ENCODE peak calls at places on chromosomes 1 and 21, in eight cellular contexts. One of them, this sample, is unnamed. For H3K36me3, the result is how much of the 10 kb centered on the place peaks cover.

GRCh38 chr1:106515375-106515774 is 541.1 kb upstream of the PRMT6 start:
- DNase-seq in ovary: no peak
- DNase-seq in GM23248: no peak
- DNase-seq in hepatocyte: no peak
- DNase-seq in brain microvascular endothelial cell: no peak
- DNase-seq in naive thymus-derived CD4-positive, alpha-beta T cell: no peak
- DNase-seq in PC-3: peak
- DNase-seq in heart right ventricle: no peak
- DNase-seq in this sample: no peak

GRCh38 chr1:34721241-34721640 is 33.6 kb upstream of the GJB5 start:
- DNase-seq in heart right ventricle: no peak
- DNase-seq in GM23248: no peak
- DNase-seq in brain microvascular endothelial cell: no peak
- DNase-seq in naive thymus-derived CD4-positive, alpha-beta T cell: no peak
- DNase-seq in ovary: no peak
- DNase-seq in hepatocyte: no peak
- DNase-seq in PC-3: no peak
- DNase-seq in this sample: no peak

GRCh38 chr1:220528679-220529529 is 968 bp downstream of the MARK1 start:
- DNase-seq in ovary: no peak
- DNase-seq in naive thymus-derived CD4-positive, alpha-beta T cell: no peak
- DNase-seq in hepatocyte: peak
- DNase-seq in heart right ventricle: peak
- DNase-seq in brain microvascular endothelial cell: no peak
- DNase-seq in PC-3: no peak
- DNase-seq in GM23248: peak
- DNase-seq in this sample: peak

GRCh38 chr1:52636701-52637695 is 4.0 kb downstream of the SHISAL2A start:
- DNase-seq in hepatocyte: no peak
- DNase-seq in PC-3: no peak
- DNase-seq in naive thymus-derived CD4-positive, alpha-beta T cell: peak
- DNase-seq in GM23248: no peak
- DNase-seq in brain microvascular endothelial cell: no peak
- DNase-seq in ovary: no peak
- DNase-seq in heart right ventricle: no peak
- DNase-seq in this sample: no peak

GRCh38 chr1:24639881-24640280 is 3.2 kb upstream of the SRRM1 start:
- DNase-seq in naive thymus-derived CD4-positive, alpha-beta T cell: no peak
- DNase-seq in hepatocyte: no peak
- DNase-seq in brain microvascular endothelial cell: no peak
- DNase-seq in ovary: no peak
- DNase-seq in heart right ventricle: no peak
- DNase-seq in GM23248: no peak
- DNase-seq in PC-3: peak
- DNase-seq in this sample: no peak

GRCh38 chr21:42238185-42238934 is 19.4 kb downstream of the ABCG1 start:
- DNase-seq in naive thymus-derived CD4-positive, alpha-beta T cell: peak
- DNase-seq in brain microvascular endothelial cell: no peak
- DNase-seq in PC-3: no peak
- DNase-seq in GM23248: no peak
- DNase-seq in hepatocyte: no peak
- DNase-seq in ovary: no peak
- DNase-seq in heart right ventricle: no peak
- DNase-seq in this sample: no peak

GRCh38 chr1:208757846-208758245 is 513.7 kb upstream of the PLXNA2 start:
- DNase-seq in hepatocyte: no peak
- DNase-seq in ovary: no peak
- DNase-seq in GM23248: peak
- DNase-seq in brain microvascular endothelial cell: no peak
- DNase-seq in naive thymus-derived CD4-positive, alpha-beta T cell: no peak
- DNase-seq in heart right ventricle: no peak
- DNase-seq in PC-3: peak
- DNase-seq in this sample: no peak

GRCh38 chr1:230066466-230067404 is at the start of gene GALNT2:
- DNase-seq in ovary: peak
- DNase-seq in naive thymus-derived CD4-positive, alpha-beta T cell: peak
- DNase-seq in PC-3: peak
- DNase-seq in GM23248: peak
- DNase-seq in hepatocyte: peak
- DNase-seq in heart right ventricle: peak
- DNase-seq in brain microvascular endothelial cell: peak
- DNase-seq in this sample: peak

GRCh38 chr1:116569776-116570357 is 959 bp downstream of the CD58 start:
- DNase-seq in hepatocyte: peak
- DNase-seq in PC-3: peak
- DNase-seq in ovary: peak
- DNase-seq in GM23248: peak
- DNase-seq in brain microvascular endothelial cell: no peak
- DNase-seq in naive thymus-derived CD4-positive, alpha-beta T cell: peak
- DNase-seq in heart right ventricle: peak
- DNase-seq in this sample: no peak

GRCh38 chr1:231040019-231040799 is at the start of gene FAM89A:
- DNase-seq in ovary: peak
- DNase-seq in naive thymus-derived CD4-positive, alpha-beta T cell: peak
- DNase-seq in brain microvascular endothelial cell: no peak
- DNase-seq in hepatocyte: peak
- DNase-seq in heart right ventricle: peak
- DNase-seq in GM23248: peak
- DNase-seq in PC-3: peak
- DNase-seq in this sample: peak

GRCh38 chr1:119544165-119544762 is 37.3 kb downstream of the HSD3B1 start:
- DNase-seq in hepatocyte: no peak
- DNase-seq in heart right ventricle: no peak
- DNase-seq in PC-3: peak
- DNase-seq in naive thymus-derived CD4-positive, alpha-beta T cell: no peak
- DNase-seq in ovary: no peak
- DNase-seq in GM23248: no peak
- DNase-seq in brain microvascular endothelial cell: no peak
- DNase-seq in this sample: no peak

GRCh38 chr1:8794605-8795004 is 22.8 kb downstream of the RERE start:
- DNase-seq in naive thymus-derived CD4-positive, alpha-beta T cell: no peak
- DNase-seq in PC-3: peak
- DNase-seq in heart right ventricle: no peak
- DNase-seq in GM23248: no peak
- DNase-seq in ovary: no peak
- DNase-seq in brain microvascular endothelial cell: no peak
- DNase-seq in hepatocyte: no peak
- DNase-seq in this sample: no peak

GRCh38 chr1:218867941-218868656 is 305.6 kb upstream of the LYPLAL1 start:
- DNase-seq in brain microvascular endothelial cell: peak
- DNase-seq in GM23248: no peak
- DNase-seq in hepatocyte: no peak
- DNase-seq in ovary: no peak
- DNase-seq in PC-3: no peak
- DNase-seq in heart right ventricle: no peak
- DNase-seq in naive thymus-derived CD4-positive, alpha-beta T cell: no peak
- DNase-seq in this sample: no peak

GRCh38 chr1:30446508-30446907 is 276.9 kb downstream of the MATN1 start:
- DNase-seq in PC-3: no peak
- DNase-seq in heart right ventricle: no peak
- DNase-seq in ovary: no peak
- DNase-seq in GM23248: no peak
- DNase-seq in hepatocyte: no peak
- DNase-seq in brain microvascular endothelial cell: no peak
- DNase-seq in naive thymus-derived CD4-positive, alpha-beta T cell: no peak
- DNase-seq in this sample: no peak

GRCh38 chr1:53545663-53546408 is 86.6 kb downstream of the DMRTB1 start:
- DNase-seq in GM23248: peak
- DNase-seq in PC-3: no peak
- DNase-seq in hepatocyte: no peak
- DNase-seq in naive thymus-derived CD4-positive, alpha-beta T cell: no peak
- DNase-seq in ovary: no peak
- DNase-seq in brain microvascular endothelial cell: no peak
- DNase-seq in heart right ventricle: peak
- DNase-seq in this sample: no peak

GRCh38 chr1:155960081-155960745 is 18.1 kb downstream of the ARHGEF2 start:
- DNase-seq in hepatocyte: no peak
- DNase-seq in ovary: no peak
- DNase-seq in PC-3: peak
- DNase-seq in naive thymus-derived CD4-positive, alpha-beta T cell: no peak
- DNase-seq in GM23248: peak
- DNase-seq in brain microvascular endothelial cell: no peak
- DNase-seq in heart right ventricle: no peak
- DNase-seq in this sample: no peak
- H3K36me3 ChIP-seq in hepatocyte: under half
- H3K36me3 ChIP-seq in ovary: under half
- H3K36me3 ChIP-seq in PC-3: half or more
- H3K36me3 ChIP-seq in naive thymus-derived CD4-positive, alpha-beta T cell: half or more
- H3K36me3 ChIP-seq in GM23248: half or more
- H3K36me3 ChIP-seq in brain microvascular endothelial cell: half or more
- H3K36me3 ChIP-seq in heart right ventricle: half or more
- H3K36me3 ChIP-seq in this sample: half or more

DNA sequence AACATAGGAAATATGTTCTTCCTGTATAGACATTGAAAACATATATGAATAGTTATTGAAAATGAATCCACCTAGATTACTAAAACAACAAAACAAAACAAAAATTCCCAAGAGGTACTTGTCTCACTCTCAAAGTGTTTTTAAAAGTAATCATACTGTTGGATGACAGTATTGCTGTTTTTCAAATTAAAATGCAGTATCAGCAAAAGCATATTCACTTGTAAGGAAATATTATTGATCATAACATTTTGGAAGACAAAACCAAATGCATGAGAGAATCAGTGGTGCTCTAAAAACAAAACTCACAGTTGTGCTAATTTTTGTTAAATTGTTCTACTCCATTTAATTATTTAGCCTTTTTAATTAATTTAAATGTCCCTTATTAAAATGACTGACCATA is 131.0 kb downstream of the COL11A1 start:
- DNase-seq in heart right ventricle: no peak
- DNase-seq in naive thymus-derived CD4-positive, alpha-beta T cell: no peak
- DNase-seq in ovary: no peak
- DNase-seq in PC-3: no peak
- DNase-seq in hepatocyte: no peak
- DNase-seq in GM23248: no peak
- DNase-seq in brain microvascular endothelial cell: no peak
- DNase-seq in this sample: no peak
- H3K4me3 ChIP-seq in heart right ventricle: no peak
- H3K4me3 ChIP-seq in naive thymus-derived CD4-positive, alpha-beta T cell: no peak
- H3K4me3 ChIP-seq in ovary: no peak
- H3K4me3 ChIP-seq in PC-3: no peak
- H3K4me3 ChIP-seq in hepatocyte: no peak
- H3K4me3 ChIP-seq in GM23248: no peak
- H3K4me3 ChIP-seq in brain microvascular endothelial cell: no peak
- H3K4me3 ChIP-seq in this sample: no peak

GRCh38 chr1:15158506-15159165 is 5.1 kb downstream of the TMEM51 start:
- DNase-seq in naive thymus-derived CD4-positive, alpha-beta T cell: no peak
- DNase-seq in hepatocyte: peak
- DNase-seq in GM23248: peak
- DNase-seq in ovary: no peak
- DNase-seq in brain microvascular endothelial cell: peak
- DNase-seq in PC-3: peak
- DNase-seq in heart right ventricle: no peak
- DNase-seq in this sample: no peak

GRCh38 chr1:15155191-15155590 is 1.6 kb downstream of the TMEM51 start:
- DNase-seq in hepatocyte: no peak
- DNase-seq in GM23248: no peak
- DNase-seq in PC-3: no peak
- DNase-seq in naive thymus-derived CD4-positive, alpha-beta T cell: no peak
- DNase-seq in brain microvascular endothelial cell: no peak
- DNase-seq in heart right ventricle: no peak
- DNase-seq in ovary: no peak
- DNase-seq in this sample: no peak

GRCh38 chr1:15155760-15156743 is 2.5 kb downstream of the TMEM51 start:
- DNase-seq in hepatocyte: no peak
- DNase-seq in brain microvascular endothelial cell: no peak
- DNase-seq in PC-3: no peak
- DNase-seq in naive thymus-derived CD4-positive, alpha-beta T cell: no peak
- DNase-seq in GM23248: no peak
- DNase-seq in ovary: peak
- DNase-seq in heart right ventricle: no peak
- DNase-seq in this sample: no peak

GRCh38 chr1:15157524-15158399 is 4.2 kb downstream of the TMEM51 start:
- DNase-seq in naive thymus-derived CD4-positive, alpha-beta T cell: no peak
- DNase-seq in ovary: no peak
- DNase-seq in PC-3: no peak
- DNase-seq in heart right ventricle: no peak
- DNase-seq in hepatocyte: no peak
- DNase-seq in brain microvascular endothelial cell: no peak
- DNase-seq in GM23248: no peak
- DNase-seq in this sample: no peak

DNA sequence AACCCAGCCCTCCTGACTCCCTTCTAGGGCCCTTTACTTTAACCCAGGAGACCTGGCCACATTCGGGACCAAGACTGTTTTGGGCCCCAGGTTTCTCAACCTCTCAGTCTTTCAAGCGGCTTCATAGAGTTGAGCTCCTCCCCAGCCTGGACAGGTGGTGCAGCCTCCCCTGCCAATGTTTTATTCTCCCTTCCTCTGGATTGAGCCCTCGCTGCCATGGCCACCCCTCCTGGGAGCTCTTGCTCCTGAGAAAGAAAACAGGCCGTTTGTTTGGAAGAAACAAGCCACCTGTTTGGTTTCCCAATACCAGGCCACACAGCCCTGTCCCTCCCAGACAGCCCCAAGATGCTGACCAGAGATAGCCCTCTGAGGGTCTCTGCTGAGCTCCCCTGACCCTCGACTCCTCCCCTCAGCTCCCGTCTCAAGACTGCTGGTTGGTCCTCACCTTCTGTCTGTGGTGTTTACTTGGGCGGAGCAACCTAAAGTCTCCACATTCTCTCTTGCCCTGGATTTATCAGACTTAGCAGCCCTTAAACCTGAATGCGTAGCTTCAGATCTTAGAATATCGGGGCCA is 3.3 kb downstream of the TMEM51 start:
- DNase-seq in GM23248: no peak
- DNase-seq in hepatocyte: no peak
- DNase-seq in PC-3: no peak
- DNase-seq in heart right ventricle: no peak
- DNase-seq in naive thymus-derived CD4-positive, alpha-beta T cell: no peak
- DNase-seq in ovary: no peak
- DNase-seq in brain microvascular endothelial cell: no peak
- DNase-seq in this sample: no peak
- H3K27ac ChIP-seq in GM23248: no peak
- H3K27ac ChIP-seq in hepatocyte: peak
- H3K27ac ChIP-seq in PC-3: no peak
- H3K27ac ChIP-seq in heart right ventricle: no peak
- H3K27ac ChIP-seq in naive thymus-derived CD4-positive, alpha-beta T cell: no peak
- H3K27ac ChIP-seq in ovary: peak
- H3K27ac ChIP-seq in brain microvascular endothelial cell: no peak
- H3K27ac ChIP-seq in this sample: no peak

DNA sequence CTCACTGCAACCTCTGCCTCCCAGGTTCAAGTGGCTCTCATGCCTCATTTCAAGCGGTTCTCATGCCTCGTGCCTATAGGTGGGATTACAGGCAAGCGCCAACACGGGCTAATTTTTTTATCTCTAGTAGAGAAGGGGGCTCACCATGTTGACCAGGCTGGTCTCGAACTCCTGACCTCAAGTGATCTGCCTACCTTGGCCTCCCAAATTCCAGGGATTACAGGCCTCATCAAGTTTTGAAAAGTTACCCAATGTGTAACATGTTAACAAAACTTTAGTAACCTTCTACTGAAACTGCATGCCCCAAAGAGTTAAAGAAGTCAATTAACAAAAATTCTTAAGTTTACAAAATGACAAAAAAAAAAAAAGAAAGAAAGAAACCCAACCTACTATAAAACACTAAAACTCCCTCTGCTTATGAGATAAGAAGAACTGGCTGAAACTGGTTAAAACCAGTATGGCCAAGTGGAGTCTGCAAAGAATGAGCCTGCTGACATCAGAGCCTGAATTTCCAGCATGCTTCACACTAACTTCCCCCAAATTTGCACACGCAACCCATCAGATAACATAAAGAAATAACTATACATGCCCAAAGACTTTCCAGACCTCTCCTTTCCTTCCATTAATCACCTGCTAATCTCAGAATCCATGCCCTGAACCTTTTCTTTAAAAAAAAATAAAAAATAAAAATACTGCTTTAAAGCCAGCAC is 25.5 kb upstream of the PSMG1 start:
- DNase-seq in naive thymus-derived CD4-positive, alpha-beta T cell: no peak
- DNase-seq in GM23248: no peak
- DNase-seq in heart right ventricle: no peak
- DNase-seq in ovary: no peak
- DNase-seq in hepatocyte: peak
- DNase-seq in brain microvascular endothelial cell: no peak
- DNase-seq in PC-3: no peak
- DNase-seq in this sample: no peak
- H3K36me3 ChIP-seq in naive thymus-derived CD4-positive, alpha-beta T cell: under half
- H3K36me3 ChIP-seq in GM23248: half or more
- H3K36me3 ChIP-seq in heart right ventricle: half or more
- H3K36me3 ChIP-seq in ovary: under half
- H3K36me3 ChIP-seq in hepatocyte: under half
- H3K36me3 ChIP-seq in brain microvascular endothelial cell: under half
- H3K36me3 ChIP-seq in PC-3: under half
- H3K36me3 ChIP-seq in this sample: under half